ENCODE peak calls at places on chromosomes 5 and 9, in eight cellular contexts. One of them, this sample, is unnamed.

GRCh38 chr5:34656700-34657549 is 797 bp downstream of the RAI14 start:
- DNase-seq in CD8-positive, alpha-beta T cell: no peak
- DNase-seq in OCI-LY7: no peak
- DNase-seq in endodermal cell: peak; percentile 66
- DNase-seq in right lobe of liver: peak; percentile 58
- DNase-seq in mucosa of descending colon: peak; percentile 50
- DNase-seq in Calu3: peak; percentile 33
- DNase-seq in ovary: peak; percentile 58
- DNase-seq in this sample: no peak

GRCh38 chr9:76592105-76593010 is 133.4 kb downstream of the GCNT1 start:
- DNase-seq in Calu3: no peak
- DNase-seq in endodermal cell: no peak
- DNase-seq in right lobe of liver: no peak
- DNase-seq in ovary: no peak
- DNase-seq in mucosa of descending colon: no peak
- DNase-seq in CD8-positive, alpha-beta T cell: no peak
- DNase-seq in OCI-LY7: no peak
- DNase-seq in this sample: no peak

GRCh38 chr5:78300464-78301045 is 6.1 kb upstream of the AP3B1 start:
- DNase-seq in mucosa of descending colon: no peak
- DNase-seq in CD8-positive, alpha-beta T cell: no peak
- DNase-seq in Calu3: no peak
- DNase-seq in OCI-LY7: peak; percentile 22
- DNase-seq in ovary: no peak
- DNase-seq in right lobe of liver: no peak
- DNase-seq in endodermal cell: no peak
- DNase-seq in this sample: no peak

GRCh38 chr5:36240779-36241635 is 718 bp downstream of the NADK2 start:
- DNase-seq in OCI-LY7: peak; percentile 68
- DNase-seq in right lobe of liver: peak; percentile 72
- DNase-seq in endodermal cell: peak; percentile 89
- DNase-seq in Calu3: peak; percentile 69
- DNase-seq in CD8-positive, alpha-beta T cell: peak; percentile 20
- DNase-seq in ovary: peak; percentile 83
- DNase-seq in mucosa of descending colon: peak; percentile 74
- DNase-seq in this sample: peak; percentile 37

GRCh38 chr5:17216176-17216973 is 1.1 kb upstream of the BASP1 start:
- DNase-seq in OCI-LY7: peak; percentile 91
- DNase-seq in right lobe of liver: peak; percentile 87
- DNase-seq in Calu3: peak; percentile 75
- DNase-seq in CD8-positive, alpha-beta T cell: no peak
- DNase-seq in mucosa of descending colon: peak; percentile 70
- DNase-seq in endodermal cell: peak; percentile 94
- DNase-seq in ovary: peak; percentile 84
- DNase-seq in this sample: no peak

GRCh38 chr5:1432296-1432695 is 12.9 kb downstream of the SLC6A3 start:
- DNase-seq in Calu3: no peak
- DNase-seq in CD8-positive, alpha-beta T cell: no peak
- DNase-seq in right lobe of liver: peak; percentile 28
- DNase-seq in OCI-LY7: no peak
- DNase-seq in ovary: no peak
- DNase-seq in endodermal cell: no peak
- DNase-seq in mucosa of descending colon: peak; percentile 21
- DNase-seq in this sample: no peak

GRCh38 chr5:154355141-154355611 is 90.6 kb upstream of the SAP30L start:
- DNase-seq in OCI-LY7: no peak
- DNase-seq in endodermal cell: peak; percentile 76
- DNase-seq in Calu3: no peak
- DNase-seq in mucosa of descending colon: no peak
- DNase-seq in right lobe of liver: no peak
- DNase-seq in CD8-positive, alpha-beta T cell: no peak
- DNase-seq in ovary: peak; percentile 71
- DNase-seq in this sample: no peak

GRCh38 chr5:160197341-160198147 is 31.8 kb upstream of the FABP6 start:
- DNase-seq in OCI-LY7: no peak
- DNase-seq in CD8-positive, alpha-beta T cell: no peak
- DNase-seq in endodermal cell: peak; percentile 83
- DNase-seq in mucosa of descending colon: no peak
- DNase-seq in ovary: peak; percentile 54
- DNase-seq in right lobe of liver: no peak
- DNase-seq in Calu3: no peak
- DNase-seq in this sample: no peak

GRCh38 chr9:107856633-107857032 is 367.1 kb upstream of the KLF4 start:
- DNase-seq in mucosa of descending colon: no peak
- DNase-seq in right lobe of liver: no peak
- DNase-seq in OCI-LY7: no peak
- DNase-seq in ovary: no peak
- DNase-seq in CD8-positive, alpha-beta T cell: no peak
- DNase-seq in Calu3: no peak
- DNase-seq in endodermal cell: no peak
- DNase-seq in this sample: no peak

GRCh38 chr9:118533101-118533500 is 828.9 kb downstream of the TLR4 start:
- DNase-seq in right lobe of liver: no peak
- DNase-seq in endodermal cell: no peak
- DNase-seq in OCI-LY7: no peak
- DNase-seq in mucosa of descending colon: no peak
- DNase-seq in Calu3: no peak
- DNase-seq in CD8-positive, alpha-beta T cell: no peak
- DNase-seq in ovary: no peak
- DNase-seq in this sample: no peak

GRCh38 chr9:18947772-18948391 is 85.1 kb downstream of the SAXO1 start:
- DNase-seq in OCI-LY7: no peak
- DNase-seq in CD8-positive, alpha-beta T cell: no peak
- DNase-seq in Calu3: no peak
- DNase-seq in ovary: no peak
- DNase-seq in right lobe of liver: no peak
- DNase-seq in endodermal cell: no peak
- DNase-seq in mucosa of descending colon: no peak
- DNase-seq in this sample: no peak

GRCh38 chr5:147452137-147452838 is 57.6 kb downstream of the DPYSL3 start:
- DNase-seq in right lobe of liver: no peak
- DNase-seq in OCI-LY7: no peak
- DNase-seq in CD8-positive, alpha-beta T cell: no peak
- DNase-seq in mucosa of descending colon: no peak
- DNase-seq in ovary: peak; percentile 44
- DNase-seq in endodermal cell: peak; percentile 77
- DNase-seq in Calu3: no peak
- DNase-seq in this sample: no peak

GRCh38 chr9:17063535-17064135 is 71.2 kb upstream of the CNTLN start:
- DNase-seq in endodermal cell: peak; percentile 65
- DNase-seq in ovary: no peak
- DNase-seq in mucosa of descending colon: no peak
- DNase-seq in OCI-LY7: peak; percentile 43
- DNase-seq in Calu3: peak; percentile 20
- DNase-seq in CD8-positive, alpha-beta T cell: no peak
- DNase-seq in right lobe of liver: no peak
- DNase-seq in this sample: no peak

GRCh38 chr5:52988335-52989024 is 672 bp upstream of the ITGA2 start:
- DNase-seq in right lobe of liver: no peak
- DNase-seq in OCI-LY7: no peak
- DNase-seq in CD8-positive, alpha-beta T cell: no peak
- DNase-seq in Calu3: no peak
- DNase-seq in mucosa of descending colon: no peak
- DNase-seq in ovary: no peak
- DNase-seq in endodermal cell: no peak
- DNase-seq in this sample: no peak

GRCh38 chr5:147560982-147561381 is 51.1 kb upstream of the DPYSL3 start:
- DNase-seq in right lobe of liver: no peak
- DNase-seq in OCI-LY7: no peak
- DNase-seq in ovary: no peak
- DNase-seq in mucosa of descending colon: no peak
- DNase-seq in endodermal cell: peak; percentile 62
- DNase-seq in Calu3: peak; percentile 12
- DNase-seq in CD8-positive, alpha-beta T cell: no peak
- DNase-seq in this sample: no peak

GRCh38 chr5:53327811-53328331 is 152.6 kb upstream of the FST start:
- DNase-seq in OCI-LY7: no peak
- DNase-seq in endodermal cell: no peak
- DNase-seq in Calu3: no peak
- DNase-seq in ovary: no peak
- DNase-seq in right lobe of liver: no peak
- DNase-seq in CD8-positive, alpha-beta T cell: no peak
- DNase-seq in mucosa of descending colon: no peak
- DNase-seq in this sample: no peak

GRCh38 chr5:16520806-16521205 is 55.2 kb upstream of the ZNF622 start:
- DNase-seq in Calu3: peak; percentile 34
- DNase-seq in OCI-LY7: no peak
- DNase-seq in mucosa of descending colon: peak; percentile 62
- DNase-seq in right lobe of liver: no peak
- DNase-seq in ovary: no peak
- DNase-seq in CD8-positive, alpha-beta T cell: no peak
- DNase-seq in endodermal cell: no peak
- DNase-seq in this sample: no peak

DNA sequence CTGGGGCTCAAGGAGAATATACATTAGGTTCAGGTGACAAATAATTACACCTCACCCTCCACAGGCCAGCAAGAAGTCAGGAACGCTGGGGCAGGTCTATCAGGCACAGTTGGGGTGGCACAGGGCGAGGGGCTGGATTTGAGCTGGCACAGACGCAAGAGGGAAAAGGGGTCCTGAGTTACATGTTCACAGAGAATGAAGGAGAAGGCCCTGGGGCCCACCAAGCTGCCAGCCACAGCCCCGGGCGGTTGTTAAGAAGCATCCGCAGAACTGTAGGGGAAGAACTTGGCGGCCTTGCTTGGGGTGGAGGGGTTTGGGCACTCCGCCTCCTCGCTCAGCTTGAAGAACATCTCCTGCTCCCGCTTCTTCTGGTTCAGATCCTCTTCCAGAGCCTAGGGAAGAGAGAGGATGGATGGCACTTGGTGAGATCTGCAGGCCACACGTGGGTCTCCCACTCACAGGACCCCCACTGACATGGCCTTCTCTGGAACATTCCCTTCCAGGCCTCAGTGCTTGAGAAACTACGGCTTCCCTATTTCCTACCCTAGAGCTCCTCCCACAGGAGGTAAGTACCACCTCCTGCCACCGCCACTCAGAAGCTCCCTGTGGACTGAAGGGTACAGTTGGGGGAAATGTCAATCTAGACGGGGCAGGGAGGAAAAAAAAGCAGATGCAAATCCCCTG is 38.3 kb upstream of the FBXW11 start:
- DNase-seq in Calu3: no peak
- DNase-seq in ovary: no peak
- DNase-seq in right lobe of liver: no peak
- DNase-seq in OCI-LY7: no peak
- DNase-seq in mucosa of descending colon: no peak
- DNase-seq in CD8-positive, alpha-beta T cell: no peak
- DNase-seq in endodermal cell: peak; percentile 70
- DNase-seq in this sample: no peak
- TF ChIP-seq CTCF in Calu3: no peak
- TF ChIP-seq CTCF in ovary: no peak
- TF ChIP-seq CTCF in right lobe of liver: no peak
- TF ChIP-seq CTCF in OCI-LY7: peak; percentile 16
- TF ChIP-seq CTCF in mucosa of descending colon: no peak
- TF ChIP-seq CTCF in CD8-positive, alpha-beta T cell: no peak
- TF ChIP-seq CTCF in endodermal cell: peak; percentile 35
- TF ChIP-seq CTCF in this sample: no peak

DNA sequence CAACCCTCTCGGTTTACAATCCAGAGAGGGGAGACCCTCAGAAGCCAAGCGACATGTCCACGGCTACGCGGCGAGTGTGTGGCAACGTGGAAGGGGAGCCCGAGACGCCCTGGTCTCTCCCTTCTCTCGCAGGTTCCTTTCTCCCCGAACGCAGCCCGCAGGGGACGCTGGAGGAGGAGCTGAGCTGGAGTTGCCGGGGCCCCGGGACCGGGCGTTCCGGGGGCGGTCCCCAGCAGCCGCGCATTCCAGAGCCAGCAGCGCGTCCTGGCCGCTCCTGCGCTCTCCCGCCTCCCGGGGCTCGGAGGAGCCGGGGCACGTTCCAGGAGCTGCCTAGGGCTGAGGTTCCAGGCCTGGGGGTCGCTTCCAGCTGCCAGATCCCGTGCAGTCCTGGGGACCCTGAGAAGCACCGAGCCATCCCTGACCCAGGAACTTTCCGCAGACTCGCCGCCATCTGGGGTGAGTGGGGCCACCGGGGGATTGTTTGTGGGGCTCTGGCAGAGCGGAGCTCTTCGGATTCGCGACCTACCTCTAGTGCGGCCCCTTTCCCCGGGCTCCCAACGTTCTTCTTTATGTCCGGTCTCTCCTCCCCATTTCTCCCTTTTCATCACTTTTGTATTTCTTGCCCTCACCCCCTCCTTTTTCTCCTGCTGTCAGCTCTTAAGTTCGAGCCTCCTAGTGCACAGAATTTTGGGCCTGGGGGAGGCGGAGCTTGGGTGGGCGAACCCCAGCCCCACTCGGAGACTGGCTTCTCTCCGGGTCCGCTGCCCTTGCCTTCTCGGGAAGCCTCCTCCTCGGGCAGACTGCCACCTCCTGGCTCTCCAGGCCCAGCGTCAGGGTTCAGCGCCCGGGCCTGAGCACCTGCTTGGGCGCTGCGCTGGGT is at the start of gene SMIM3:
- DNase-seq in ovary: peak; percentile 89
- DNase-seq in right lobe of liver: peak; percentile 87
- DNase-seq in OCI-LY7: no peak
- DNase-seq in Calu3: peak; percentile 83
- DNase-seq in mucosa of descending colon: peak; percentile 89
- DNase-seq in CD8-positive, alpha-beta T cell: peak; percentile 71
- DNase-seq in endodermal cell: peak; percentile 94
- DNase-seq in this sample: peak; percentile 53
- TF ChIP-seq CTCF in ovary: peak; percentile 45
- TF ChIP-seq CTCF in right lobe of liver: peak; percentile 50
- TF ChIP-seq CTCF in OCI-LY7: no peak
- TF ChIP-seq CTCF in Calu3: no peak
- TF ChIP-seq CTCF in mucosa of descending colon: peak; percentile 26
- TF ChIP-seq CTCF in CD8-positive, alpha-beta T cell: no peak
- TF ChIP-seq CTCF in endodermal cell: peak; percentile 71
- TF ChIP-seq CTCF in this sample: peak; percentile 19

DNA sequence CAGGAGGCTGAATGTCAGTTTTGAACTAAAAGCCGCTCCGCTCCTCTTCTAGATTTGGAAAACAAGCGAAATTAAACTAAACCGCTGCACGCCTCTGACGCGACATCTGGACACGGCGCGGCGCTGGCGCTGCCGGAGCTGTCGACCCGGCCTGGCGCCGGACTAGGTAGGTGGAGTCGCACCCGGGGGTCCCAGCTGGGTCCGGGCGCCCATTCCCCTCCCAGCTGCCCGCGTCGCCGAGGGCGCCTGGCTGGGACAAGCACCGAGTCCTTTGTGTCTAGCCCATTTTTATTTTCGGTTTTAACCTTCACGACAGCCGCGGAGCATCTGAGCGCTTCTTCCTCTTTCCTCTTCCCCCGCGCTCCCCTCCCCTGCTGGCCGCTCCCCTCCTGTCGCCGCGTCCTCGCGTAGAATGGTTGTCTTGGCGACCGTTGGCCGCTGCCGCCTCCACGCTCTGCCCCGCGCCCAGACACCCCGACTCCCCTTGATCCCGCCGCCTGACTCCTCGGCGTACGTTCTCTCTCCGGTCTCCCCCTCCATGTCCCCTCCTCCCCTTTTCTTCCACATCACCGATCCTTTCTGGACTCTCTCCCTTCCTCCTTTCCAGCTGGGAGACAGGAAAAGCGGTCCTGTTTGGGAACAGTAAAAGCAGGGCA is 533 bp downstream of the CDKN2B-AS1 start:
- DNase-seq in mucosa of descending colon: peak; percentile 92
- DNase-seq in endodermal cell: peak; percentile 89
- DNase-seq in ovary: peak; percentile 63
- DNase-seq in Calu3: peak; percentile 72
- DNase-seq in OCI-LY7: peak; percentile 93
- DNase-seq in right lobe of liver: peak; percentile 78
- DNase-seq in CD8-positive, alpha-beta T cell: peak; percentile 77
- DNase-seq in this sample: peak; percentile 67
- TF ChIP-seq CTCF in mucosa of descending colon: no peak
- TF ChIP-seq CTCF in endodermal cell: no peak
- TF ChIP-seq CTCF in ovary: no peak
- TF ChIP-seq CTCF in Calu3: no peak
- TF ChIP-seq CTCF in OCI-LY7: no peak
- TF ChIP-seq CTCF in right lobe of liver: no peak
- TF ChIP-seq CTCF in CD8-positive, alpha-beta T cell: no peak
- TF ChIP-seq CTCF in this sample: no peak

GRCh38 chr5:145847499-145848497 is 12.7 kb upstream of the PRELID2 start:
- DNase-seq in right lobe of liver: no peak
- DNase-seq in Calu3: no peak
- DNase-seq in endodermal cell: no peak
- DNase-seq in CD8-positive, alpha-beta T cell: no peak
- DNase-seq in ovary: no peak
- DNase-seq in OCI-LY7: no peak
- DNase-seq in mucosa of descending colon: no peak
- DNase-seq in this sample: no peak
- TF ChIP-seq CTCF in right lobe of liver: no peak
- TF ChIP-seq CTCF in Calu3: no peak
- TF ChIP-seq CTCF in endodermal cell: no peak
- TF ChIP-seq CTCF in CD8-positive, alpha-beta T cell: no peak
- TF ChIP-seq CTCF in ovary: no peak
- TF ChIP-seq CTCF in OCI-LY7: no peak
- TF ChIP-seq CTCF in mucosa of descending colon: no peak
- TF ChIP-seq CTCF in this sample: no peak

This sample was measured in natural killer cell.